ENCODE peak calls at places on chromosomes 7 and 10, in five cellular contexts. Z is heart left ventricle; F is effector memory CD4-positive, alpha-beta T cell; P is tibial artery; B is CD8-positive, alpha-beta memory T cell. W is an unnamed sample.

GRCh38 chr7:27134392-27134791 is 3.8 kb upstream of the HOXA4 start:
- DNase-seq in Z (no peak), F (no peak), P (no peak), B (no peak), W (no peak)

GRCh38 chr10:62046522-62047239 is 145.2 kb downstream of the ARID5B start:
- DNase-seq in Z (peak; percentile 39), F (no peak), P (no peak), B (no peak), W (no peak)

GRCh38 chr10:101123085-101123814 is 7.8 kb upstream of the TLX1 start:
- DNase-seq in Z (no peak), F (no peak), P (no peak), B (no peak), W (no peak)

GRCh38 chr7:143376396-143376795 is 4.7 kb upstream of the ZYX start:
- DNase-seq in Z (no peak), F (no peak), P (peak; percentile 62), B (no peak), W (no peak)

GRCh38 chr10:119272736-119273135 is 65.4 kb downstream of the GRK5 start:
- DNase-seq in Z (no peak), F (no peak), P (no peak), B (no peak), W (no peak)

GRCh38 chr7:128903621-128904361 is 6.7 kb downstream of the KCP start:
- DNase-seq in Z (no peak), F (no peak), P (peak; percentile 57), B (no peak), W (no peak)

GRCh38 chr10:118471863-118472262 is 123.6 kb downstream of the PRLHR start:
- DNase-seq in Z (no peak), F (no peak), P (no peak), B (no peak), W (no peak)

GRCh38 chr7:158560386-158560785 is 27.2 kb downstream of the PTPRN2 start:
- DNase-seq in Z (no peak), F (no peak), P (no peak), B (no peak), W (no peak)

GRCh38 chr7:19619122-19619521 is 89.7 kb downstream of the POLR1F start:
- DNase-seq in Z (no peak), F (no peak), P (no peak), B (no peak), W (no peak)

GRCh38 chr7:9889557-9889956 is 1084.1 kb upstream of the PHF14 start:
- DNase-seq in Z (no peak), F (no peak), P (no peak), B (no peak), W (no peak)

GRCh38 chr10:27730041-27730440 is 15.6 kb downstream of the MKX start:
- DNase-seq in Z (no peak), F (no peak), P (no peak), B (no peak), W (no peak)

GRCh38 chr10:48658889-48659269 is 25.8 kb upstream of the WDFY4 start:
- DNase-seq in Z (no peak), F (no peak), P (no peak), B (no peak), W (no peak)

GRCh38 chr7:40916811-40917210 is 782.0 kb downstream of the SUGCT start:
- DNase-seq in Z (no peak), F (no peak), P (no peak), B (no peak), W (no peak)

GRCh38 chr10:132945894-132946255 is 3.5 kb upstream of the CFAP46 start:
- DNase-seq in Z (no peak), F (no peak), P (no peak), B (no peak), W (no peak)

GRCh38 chr7:6613706-6614105 is 1.7 kb upstream of the ZNF853 start:
- DNase-seq in Z (no peak), F (no peak), P (no peak), B (no peak), W (no peak)

GRCh38 chr10:104557966-104558365 is 83.1 kb upstream of the SORCS3 start:
- DNase-seq in Z (no peak), F (no peak), P (no peak), B (no peak), W (no peak)

GRCh38 chr7:74002474-74003017 is 25.4 kb upstream of the ELN start:
- DNase-seq in Z (peak; percentile 63), F (no peak), P (peak; percentile 91), B (no peak), W (no peak)
- H3K36me3 ChIP-seq in Z (no peaks in the 10 kb centered on the region), F (no peaks in the 10 kb centered on the region), P (no peaks in the 10 kb centered on the region), B (no peaks in the 10 kb centered on the region), W (no peaks in the 10 kb centered on the region)

GRCh38 chr7:92116949-92117348 is 17.3 kb downstream of the CYP51A1 start:
- DNase-seq in Z (no peak), F (no peak), P (no peak), B (no peak), W (no peak)
- H3K36me3 ChIP-seq in Z (peaks cover 32% of the 10 kb centered on the region), F (peaks cover 11% of the 10 kb centered on the region), P (peaks cover 32% of the 10 kb centered on the region), B (peaks cover under 1% of the 10 kb centered on the region), W (peaks cover 14% of the 10 kb centered on the region)

DNA sequence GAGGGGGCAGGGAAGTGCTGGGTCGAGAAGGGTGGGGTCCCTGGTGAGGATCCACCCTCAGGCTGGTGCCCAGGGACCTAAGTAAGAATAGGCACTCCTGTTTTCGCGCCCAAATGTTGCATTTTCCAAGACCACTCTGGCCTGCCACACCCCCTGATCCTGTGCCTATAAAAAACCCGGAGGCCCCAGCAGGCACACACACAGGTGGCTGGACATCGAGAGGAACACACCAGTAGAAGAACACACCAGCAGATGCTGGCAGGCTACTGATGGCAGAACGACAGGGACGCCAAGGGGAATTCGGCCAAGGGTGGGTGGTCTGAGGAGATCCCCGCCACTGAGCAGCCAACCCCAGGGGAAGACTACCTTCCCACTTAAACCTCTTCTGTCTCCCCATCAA is 633.9 kb upstream of the POT1 start:
- DNase-seq in Z (no peak), F (no peak), P (no peak), B (no peak), W (no peak)
- H3K36me3 ChIP-seq in Z (no peaks in the 10 kb centered on the region), F (no peaks in the 10 kb centered on the region), P (no peaks in the 10 kb centered on the region), B (no peaks in the 10 kb centered on the region), W (no peaks in the 10 kb centered on the region)

GRCh38 chr7:96188623-96188991 is 133.3 kb downstream of the SLC25A13 start:
- DNase-seq in Z (no peak), F (no peak), P (no peak), B (no peak), W (no peak)
- H3K36me3 ChIP-seq in Z (peaks cover 39% of the 10 kb centered on the region), F (peaks cover 10% of the 10 kb centered on the region), P (peaks cover 33% of the 10 kb centered on the region), B (no peaks in the 10 kb centered on the region), W (peaks cover 23% of the 10 kb centered on the region)

GRCh38 chr10:54703086-54703485 is 97.9 kb downstream of the PCDH15 start:
- DNase-seq in Z (no peak), F (no peak), P (no peak), B (no peak), W (no peak)
- H3K36me3 ChIP-seq in Z (no peaks in the 10 kb centered on the region), F (no peaks in the 10 kb centered on the region), P (no peaks in the 10 kb centered on the region), B (no peaks in the 10 kb centered on the region), W (no peaks in the 10 kb centered on the region)

GRCh38 chr7:100358857-100359212 is 918 bp downstream of the PILRB start:
- DNase-seq in Z (no peak), F (no peak), P (no peak), B (no peak), W (no peak)
- H3K36me3 ChIP-seq in Z (peaks cover 93% of the 10 kb centered on the region), F (peaks cover 66% of the 10 kb centered on the region), P (peaks cover 68% of the 10 kb centered on the region), B (peaks cover 57% of the 10 kb centered on the region), W (peaks cover 57% of the 10 kb centered on the region)

GRCh38 chr7:155356323-155357105 is 58.8 kb downstream of the INSIG1 start:
- DNase-seq in Z (no peak), F (no peak), P (peak; percentile 48), B (no peak), W (no peak)

GRCh38 chr7:155355745-155356144 is 58.1 kb downstream of the INSIG1 start:
- DNase-seq in Z (no peak), F (no peak), P (peak; percentile 31), B (no peak), W (no peak)

GRCh38 chr7:155358948-155359712 is 61.5 kb downstream of the INSIG1 start:
- DNase-seq in Z (no peak), F (no peak), P (peak; percentile 48), B (no peak), W (no peak)

GRCh38 chr7:155358066-155358947 is 60.6 kb downstream of the INSIG1 start:
- DNase-seq in Z (no peak), F (no peak), P (peak; percentile 44), B (no peak), W (no peak)

GRCh38 chr7:155357573-155358041 is 59.9 kb downstream of the INSIG1 start:
- DNase-seq in Z (no peak), F (no peak), P (no peak), B (no peak), W (no peak)
- H3K36me3 ChIP-seq in Z (no peaks in the 10 kb centered on the region), F (no peaks in the 10 kb centered on the region), P (no peaks in the 10 kb centered on the region), B (no peaks in the 10 kb centered on the region), W (no peaks in the 10 kb centered on the region)

DNA sequence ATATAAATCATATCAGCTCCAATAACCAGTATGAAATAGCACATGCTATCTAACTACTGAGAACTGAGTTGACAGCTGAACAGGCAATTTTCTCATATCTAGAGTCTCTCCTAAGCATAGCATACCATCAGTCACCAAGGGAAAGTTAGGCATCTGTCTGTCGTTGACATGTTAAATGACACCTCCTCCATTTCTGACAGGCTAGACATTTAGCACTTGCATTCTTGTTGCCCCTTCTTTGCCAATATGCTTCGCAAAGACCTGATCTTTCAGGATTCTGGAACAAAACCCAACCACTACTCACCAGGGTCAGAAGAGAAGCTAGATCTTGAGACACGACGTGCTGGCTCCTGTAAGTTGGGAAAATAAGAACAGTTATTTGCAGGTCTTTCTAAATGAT is 10.0 kb downstream of the MKI67 start:
- DNase-seq in Z (no peak), F (no peak), P (no peak), B (no peak), W (no peak)
- H3K36me3 ChIP-seq in Z (no peaks in the 10 kb centered on the region), F (no peaks in the 10 kb centered on the region), P (no peaks in the 10 kb centered on the region), B (no peaks in the 10 kb centered on the region), W (no peaks in the 10 kb centered on the region)

DNA sequence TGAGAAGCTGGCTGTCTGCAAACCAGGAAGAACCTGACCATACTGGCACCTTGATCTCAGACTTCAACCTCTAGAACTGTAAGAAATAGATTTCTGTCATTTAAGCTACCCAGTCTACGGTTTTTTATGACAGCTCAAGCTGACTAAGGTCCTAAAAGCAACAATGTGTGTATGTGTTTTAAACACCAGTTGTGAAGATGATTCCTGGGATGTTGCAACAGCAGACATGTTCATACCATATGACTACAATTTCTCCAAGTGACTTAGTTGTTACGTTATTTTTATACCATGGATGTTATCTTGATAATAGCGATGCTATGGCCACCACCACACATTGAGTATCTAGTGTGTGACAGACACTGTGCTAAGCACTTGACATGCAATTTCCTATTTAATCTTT is 124.3 kb downstream of the PIP4K2A start:
- DNase-seq in Z (no peak), F (no peak), P (no peak), B (no peak), W (no peak)
- H3K36me3 ChIP-seq in Z (peaks cover 11% of the 10 kb centered on the region), F (peaks cover 45% of the 10 kb centered on the region), P (peaks cover 24% of the 10 kb centered on the region), B (peaks cover 32% of the 10 kb centered on the region), W (peaks cover 54% of the 10 kb centered on the region)

GRCh38 chr7:77600952-77601351 is 63.9 kb downstream of the PTPN12 start:
- DNase-seq in Z (no peak), F (no peak), P (no peak), B (no peak), W (no peak)
- H3K36me3 ChIP-seq in Z (peaks cover 20% of the 10 kb centered on the region), F (no peaks in the 10 kb centered on the region), P (peaks cover 34% of the 10 kb centered on the region), B (no peaks in the 10 kb centered on the region), W (no peaks in the 10 kb centered on the region)